ENCODE peak calls at places on chromosomes 4 and X, in five cellular contexts. M is esophagus squamous epithelium, G is stomach, Z is transverse colon, K is lower leg skin. P is an unnamed sample.

GRCh38 chrX:114798902-114799301 is 215.0 kb downstream of the HTR2C start:
- DNase-seq in M (no peak), G (no peak), Z (no peak), K (no peak), P (no peak)

GRCh38 chr4:185317880-185318279 is 77.8 kb downstream of the LRP2BP start:
- DNase-seq in M (no peak), G (no peak), Z (no peak), K (no peak), P (no peak)

GRCh38 chrX:17738002-17738713 is 865 bp downstream of the SCML1 start:
- DNase-seq in M (no peak), G (peak; percentile 35), Z (peak; percentile 50), K (peak; percentile 16), P (peak; percentile 40)

GRCh38 chr4:20192754-20193521 is 58.8 kb upstream of the SLIT2 start:
- DNase-seq in M (no peak), G (no peak), Z (no peak), K (no peak), P (no peak)

GRCh38 chr4:70802923-70803605 is 36.6 kb downstream of the GRSF1 start:
- DNase-seq in M (no peak), G (no peak), Z (no peak), K (no peak), P (no peak)

GRCh38 chr4:103484521-103484920 is 235.3 kb downstream of the TACR3 start:
- DNase-seq in M (no peak), G (no peak), Z (no peak), K (no peak), P (no peak)

GRCh38 chr4:118410143-118410542 is 57.3 kb upstream of the PRSS12 start:
- DNase-seq in M (no peak), G (no peak), Z (no peak), K (no peak), P (no peak)

GRCh38 chrX:140821280-140821679 is 111.7 kb downstream of the LINC00632 start:
- DNase-seq in M (no peak), G (no peak), Z (no peak), K (no peak), P (no peak)

GRCh38 chrX:123818243-123818642 is 41.6 kb upstream of the XIAP start:
- DNase-seq in M (no peak), G (peak; percentile 20), Z (no peak), K (no peak), P (no peak)

GRCh38 chrX:150212672-150213480 is 150.2 kb upstream of the MAMLD1 start:
- DNase-seq in M (no peak), G (peak; percentile 57), Z (no peak), K (no peak), P (no peak)

GRCh38 chr4:139315221-139315675 is 13.0 kb upstream of the NDUFC1 start:
- DNase-seq in M (no peak), G (no peak), Z (no peak), K (no peak), P (peak; percentile 89)
- H3K4me3 ChIP-seq in M (no peak overlapping the region), G (no peak overlapping the region), Z (no peak overlapping the region), K (no peak overlapping the region), P (no peak overlapping the region)

DNA sequence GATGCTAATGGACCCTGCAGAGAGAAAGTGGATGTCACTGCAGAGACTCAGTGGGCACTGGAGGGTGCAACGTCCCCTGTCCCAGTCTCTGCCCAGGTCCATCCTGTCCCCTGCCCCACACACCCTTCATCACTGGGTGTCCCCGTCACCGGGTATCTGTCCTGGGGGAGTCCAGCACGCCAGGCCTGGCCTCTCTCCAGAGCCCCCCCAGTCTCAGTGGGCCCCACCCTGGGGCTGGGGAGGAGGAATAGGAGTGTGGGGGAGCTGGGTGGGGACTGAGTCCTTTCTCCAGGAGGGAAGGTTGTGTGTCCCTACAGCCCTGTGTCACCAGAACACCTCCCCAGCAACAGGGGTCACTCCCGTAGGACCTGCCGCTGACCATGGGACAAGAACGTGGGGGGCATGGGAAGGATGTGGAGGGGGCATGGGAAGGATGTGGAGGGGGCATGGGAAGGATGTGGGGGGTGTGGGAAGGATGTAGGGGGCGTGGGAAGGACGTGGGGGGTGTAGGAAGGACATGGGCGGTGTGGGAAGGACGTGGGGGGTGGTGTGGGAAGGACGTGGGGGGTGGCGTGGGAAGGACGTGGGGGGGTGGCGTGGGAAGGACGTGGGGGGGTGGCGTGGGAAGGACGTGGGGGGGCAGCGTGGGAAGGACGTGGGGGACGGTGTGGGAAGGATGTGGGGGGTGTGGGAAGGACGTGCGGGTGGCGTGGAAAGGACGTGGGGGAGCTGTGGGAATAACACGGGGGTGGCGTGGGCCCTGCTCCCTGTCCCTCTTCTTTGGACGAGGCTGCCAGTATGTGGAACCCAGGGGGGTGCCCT is 21.0 kb upstream of the SPON2 start:
- DNase-seq in M (no peak), G (peak; percentile 21), Z (no peak), K (no peak), P (no peak)
- TF ChIP-seq POLR2A in M (no peak), G (no peak), Z (no peak), K (no peak), P (no peak)

GRCh38 chr4:168917150-168917779 is 92.8 kb downstream of the CBR4 start:
- DNase-seq in M (no peak), G (no peak), Z (no peak), K (no peak), P (no peak)
- TF ChIP-seq CTCF in M (peak; percentile 39), G (peak; percentile 63), Z (peak; percentile 54), K (no peak), P (peak; percentile 30)

DNA sequence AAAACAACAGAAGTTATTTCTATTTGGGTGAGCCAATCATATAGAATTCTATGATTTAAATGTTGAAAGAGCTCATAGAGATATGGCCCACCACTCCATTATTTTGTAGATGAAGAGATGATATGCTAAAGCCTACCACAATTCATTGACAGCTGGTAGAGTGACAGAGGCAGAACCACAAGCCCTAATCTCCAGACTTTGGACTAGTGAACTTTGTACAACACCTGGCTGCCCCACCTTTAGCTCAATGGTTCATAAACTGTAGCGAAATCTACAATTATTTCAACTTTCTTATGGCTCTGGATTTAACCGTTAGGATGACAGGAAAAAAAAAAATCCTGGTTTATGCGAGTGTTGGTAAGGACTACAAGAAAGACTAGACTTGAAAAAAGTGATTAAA is 50.9 kb downstream of the PRKG2 start:
- DNase-seq in M (no peak), G (no peak), Z (peak; percentile 52), K (no peak), P (no peak)
- H3K4me3 ChIP-seq in M (no peak overlapping the region), G (no peak overlapping the region), Z (no peak overlapping the region), K (no peak overlapping the region), P (no peak overlapping the region)

GRCh38 chrX:71181910-71182799 is 37.5 kb downstream of the NLGN3 start:
- DNase-seq in M (peak; percentile 16), G (peak; percentile 86), Z (peak; percentile 88), K (peak; percentile 89), P (peak; percentile 86)
- TF ChIP-seq POLR2A in M (no peak), G (no peak), Z (peak; percentile 75), K (no peak), P (peak; percentile 92)

DNA sequence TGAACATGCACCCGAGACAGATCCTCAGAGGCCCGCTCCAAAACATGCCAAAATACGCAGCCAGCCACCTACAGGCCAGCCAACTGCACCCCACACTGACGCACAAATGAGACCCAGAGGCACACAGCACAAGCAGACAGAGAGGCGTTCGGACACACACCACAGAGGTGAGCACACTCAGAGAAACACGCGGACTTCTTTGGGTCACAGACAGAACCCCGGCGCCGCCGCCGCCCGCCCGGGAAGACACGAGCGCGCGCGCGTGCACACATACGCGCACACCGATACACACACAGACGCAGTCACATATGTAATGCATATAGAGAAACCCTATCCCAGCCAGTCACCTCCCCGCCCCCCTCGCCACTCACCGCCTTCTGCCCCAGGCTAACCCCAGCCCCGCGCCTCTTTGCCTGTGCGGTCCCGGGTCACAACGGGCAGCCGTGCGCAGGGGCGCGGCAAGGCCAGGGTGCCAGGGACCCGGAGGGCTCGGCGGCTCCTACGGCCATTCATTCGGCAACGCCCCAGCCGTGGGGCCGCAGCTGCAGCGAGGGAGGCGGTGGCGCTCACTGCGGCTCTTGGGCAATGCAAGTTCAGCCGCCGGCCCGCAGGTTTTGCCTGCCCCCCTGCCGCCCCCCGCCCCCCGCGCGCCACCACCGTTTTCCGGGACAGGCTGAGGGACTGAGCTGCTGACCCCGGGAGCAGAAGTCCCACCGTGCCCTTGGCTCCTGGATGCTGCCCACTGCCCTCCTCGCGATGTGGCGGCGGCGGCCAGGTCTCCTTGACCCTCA is 532 bp downstream of the SEPTIN6 start:
- DNase-seq in M (no peak), G (peak; percentile 44), Z (peak; percentile 47), K (no peak), P (peak; percentile 27)
- TF ChIP-seq CTCF in M (no peak), G (no peak), Z (no peak), K (no peak), P (no peak)